ENCODE peak calls at places on chromosomes 11 and 22, in nine cellular contexts. T is dorsolateral prefrontal cortex; C is fibroblast of pulmonary artery; N is hypothalamus; G is HCEC 1CT; O is amniotic stem cell; U is NCI-H1436; D is activated CD4-positive, alpha-beta T cell treated with anti-CD3 and anti-CD28 coated beads, Interleukin-2, amount 50 U/mL, for 1 hour; I is NCI-H1092 treated with DMSO at 0.1 percent for 48 hours. R is an unnamed sample.

GRCh38 chr11:17771415-17771814 is 36.8 kb downstream of the KCNC1 start:
- DNase-seq in I (no peak), N (no peak), U (no peak), T (no peak), C (no peak), D (no peak), O (no peak), G (no peak), R (no peak)

GRCh38 chr11:40290031-40290650 is 1169.3 kb downstream of the LRRC4C start:
- DNase-seq in I (peak; percentile 21), G (no peak), C (no peak), O (no peak), U (peak; percentile 14), D (no peak), T (no peak), N (no peak), R (no peak)

GRCh38 chr22:37231406-37232139 is 12.5 kb downstream of the RAC2 start:
- DNase-seq in O (no peak), G (no peak), U (no peak), T (no peak), N (no peak), I (no peak), C (no peak), D (peak; percentile 46), R (no peak)

GRCh38 chr22:47806894-47807293 is 1044.4 kb downstream of the TBC1D22A start:
- DNase-seq in I (no peak), U (no peak), T (no peak), N (no peak), C (no peak), G (no peak), D (no peak), O (no peak), R (no peak)

GRCh38 chr11:76918941-76919386 is 58.2 kb downstream of the ACER3 start:
- DNase-seq in D (no peak), G (peak; percentile 69), T (peak; percentile 32), C (peak; percentile 78), U (peak; percentile 33), O (peak; percentile 22), N (peak; percentile 25), I (peak; percentile 72), R (peak; percentile 54)

GRCh38 chr11:3231851-3232744 is at the start of gene MRGPRE:
- DNase-seq in U (peak; percentile 1), D (no peak), G (no peak), C (no peak), T (no peak), I (peak; percentile 89), O (no peak), N (peak; percentile 37), R (no peak)

GRCh38 chr11:95556342-95557151 is 233.0 kb downstream of the FAM76B start:
- DNase-seq in G (peak; percentile 73), N (no peak), T (no peak), C (peak; percentile 43), O (no peak), I (no peak), U (no peak), D (no peak), R (peak; percentile 93)

GRCh38 chr11:128714881-128715280 is 21.0 kb downstream of the FLI1 start:
- DNase-seq in O (peak; percentile 86), I (no peak), N (no peak), T (no peak), D (no peak), C (peak; percentile 94), U (no peak), G (peak; percentile 95), R (no peak)

GRCh38 chr11:12016246-12016645 is 7.8 kb upstream of the DKK3 start:
- DNase-seq in D (no peak), O (no peak), G (no peak), T (no peak), C (no peak), N (no peak), U (no peak), I (no peak), R (no peak)

GRCh38 chr22:36323182-36323854 is 64.4 kb downstream of the MYH9 start:
- DNase-seq in O (no peak), T (peak; percentile 69), C (peak; percentile 93), N (peak; percentile 39), I (peak; percentile 84), G (no peak), U (peak; percentile 90), D (no peak), R (peak; percentile 56)

GRCh38 chr11:123482225-123482624 is 52.2 kb downstream of the GRAMD1B start:
- DNase-seq in I (no peak), D (no peak), O (no peak), N (no peak), G (no peak), C (no peak), T (no peak), U (no peak), R (no peak)

GRCh38 chr11:13166036-13166435 is 111.6 kb upstream of the BMAL1 start:
- DNase-seq in C (peak; percentile 19), N (no peak), I (no peak), T (no peak), U (no peak), G (no peak), D (no peak), O (no peak), R (no peak)

GRCh38 chr11:2932850-2933251 is 3.6 kb upstream of the PHLDA2 start:
- DNase-seq in N (no peak), T (no peak), I (no peak), D (no peak), O (no peak), U (no peak), C (no peak), G (no peak), R (no peak)

GRCh38 chr22:39454385-39454871 is 2.4 kb upstream of the MGAT3 start:
- DNase-seq in U (no peak), I (no peak), T (no peak), N (no peak), G (no peak), O (no peak), D (no peak), C (peak; percentile 29), R (no peak)

GRCh38 chr22:26134654-26135330 is 34.5 kb upstream of the SEZ6L start:
- DNase-seq in I (no peak), G (no peak), U (no peak), N (no peak), O (no peak), C (no peak), T (no peak), D (no peak), R (no peak)

GRCh38 chr22:27881404-27881803 is 37.7 kb downstream of the PITPNB start:
- DNase-seq in I (no peak), O (no peak), U (no peak), T (peak; percentile 72), C (peak; percentile 60), G (no peak), N (peak; percentile 55), D (no peak), R (peak; percentile 71)

GRCh38 chr11:9002920-9003572 is 755 bp downstream of the NRIP3 start:
- DNase-seq in T (no peak), D (no peak), I (peak; percentile 24), C (no peak), G (no peak), N (no peak), O (no peak), U (no peak), R (no peak)

GRCh38 chr22:28999510-29000224 is 62.0 kb downstream of the C22orf31 start:
- DNase-seq in N (no peak), C (no peak), G (no peak), U (no peak), O (no peak), D (no peak), I (no peak), T (no peak), R (no peak)

GRCh38 chr11:92703431-92703830 is 266.0 kb upstream of the MTNR1B start:
- DNase-seq in N (no peak), G (no peak), U (no peak), I (no peak), T (no peak), D (no peak), C (peak; percentile 29), O (no peak), R (peak; percentile 45)

GRCh38 chr11:17906436-17906835 is 106.4 kb downstream of the SERGEF start:
- DNase-seq in I (peak; percentile 23), U (peak; percentile 35), N (peak; percentile 43), C (no peak), O (no peak), G (no peak), D (no peak), T (peak; percentile 75), R (no peak)

GRCh38 chr22:47619631-47620030 is 857.2 kb downstream of the TBC1D22A start:
- DNase-seq in D (no peak), T (no peak), C (no peak), N (no peak), I (no peak), O (no peak), G (no peak), U (no peak), R (no peak)

GRCh38 chr11:12287009-12287373 is 90.4 kb upstream of the PARVA start:
- DNase-seq in T (no peak), O (peak; percentile 90), U (no peak), D (no peak), I (no peak), G (peak; percentile 96), C (peak; percentile 96), N (no peak), R (peak; percentile 70)

GRCh38 chr11:78351979-78352731 is 65.5 kb downstream of the GAB2 start:
- DNase-seq in O (no peak), N (peak; percentile 28), T (no peak), U (no peak), D (no peak), G (no peak), I (no peak), C (no peak), R (no peak)

GRCh38 chr11:72070486-72070885 is 9.9 kb downstream of the NUMA1 start:
- DNase-seq in D (no peak), N (no peak), U (no peak), C (no peak), T (no peak), G (no peak), I (no peak), O (no peak), R (no peak)

GRCh38 chr22:33112606-33113005 is 54.4 kb upstream of the SYN3 start:
- DNase-seq in I (peak; percentile 90), G (no peak), T (no peak), U (no peak), D (no peak), O (no peak), N (no peak), C (no peak), R (no peak)

GRCh38 chr11:19905280-19905853 is 192.7 kb downstream of the NAV2 start:
- DNase-seq in O (peak; percentile 47), G (peak; percentile 65), T (no peak), I (peak; percentile 55), D (no peak), C (peak; percentile 71), N (no peak), U (peak; percentile 14), R (peak; percentile 23)

R was measured in foreskin melanocyte.